ENCODE peak calls at places on chromosomes 16 and 17, in ten cellular contexts. L is breast epithelium, A is K562, H is esophagus squamous epithelium, E is heart left ventricle, W is ovary, B is erythroblast, Z is prostate gland, X is Peyer's patch, Q is H54. T is an unnamed sample.
A peak's percentile ranks its signal among the peaks of the same experiment; 100 is the strongest.

GRCh38 chr17:51166987-51167931 is 1.0 kb downstream of the NME2 start:
- DNase-seq in L (no peak), A (peak; percentile 91), H (no peak), E (peak; percentile 53), W (peak; percentile 50), B (peak; percentile 70), Z (peak; percentile 14), X (peak; percentile 72), Q (peak; percentile 81), T (peak; percentile 95)

GRCh38 chr17:77028900-77029299 is 111.9 kb upstream of the SEC14L1 start:
- DNase-seq in L (no peak), A (no peak), H (no peak), E (no peak), W (no peak), B (no peak), Z (no peak), X (no peak), Q (no peak), T (no peak)

GRCh38 chr16:19088341-19088916 is 21.0 kb downstream of the COQ7 start:
- DNase-seq in L (no peak), A (no peak), H (no peak), E (no peak), W (no peak), B (no peak), Z (no peak), X (no peak), Q (no peak), T (no peak)

GRCh38 chr17:72683506-72684404 is 408.7 kb downstream of the SLC39A11 start:
- DNase-seq in L (peak; percentile 70), A (no peak), H (no peak), E (no peak), W (no peak), B (no peak), Z (peak; percentile 77), X (peak; percentile 54), Q (peak; percentile 98), T (peak; percentile 98)

GRCh38 chr16:89048087-89048729 is 45.4 kb upstream of the ACSF3 start:
- DNase-seq in L (no peak), A (no peak), H (no peak), E (peak; percentile 8), W (no peak), B (no peak), Z (no peak), X (no peak), Q (no peak), T (no peak)

GRCh38 chr16:30473231-30474061 is 904 bp downstream of the ITGAL start:
- DNase-seq in L (no peak), A (no peak), H (no peak), E (no peak), W (no peak), B (no peak), Z (no peak), X (peak; percentile 68), Q (no peak), T (no peak)

GRCh38 chr16:74034862-74035261 is 261.8 kb upstream of the PSMD7 start:
- DNase-seq in L (no peak), A (peak; percentile 25), H (no peak), E (no peak), W (no peak), B (peak; percentile 12), Z (no peak), X (no peak), Q (no peak), T (peak; percentile 14)

GRCh38 chr16:30068750-30069574 is 3.4 kb downstream of the ALDOA start:
- DNase-seq in L (no peak), A (no peak), H (no peak), E (no peak), W (no peak), B (peak; percentile 65), Z (no peak), X (no peak), Q (no peak), T (no peak)

GRCh38 chr16:49095539-49095938 is 186.1 kb downstream of the CBLN1 start:
- DNase-seq in L (no peak), A (no peak), H (no peak), E (no peak), W (no peak), B (no peak), Z (no peak), X (no peak), Q (no peak), T (no peak)

GRCh38 chr17:32671891-32672290 is 185.1 kb downstream of the CDK5R1 start:
- DNase-seq in L (no peak), A (no peak), H (no peak), E (peak; percentile 33), W (no peak), B (peak; percentile 80), Z (no peak), X (peak; percentile 49), Q (no peak), T (no peak)

GRCh38 chr17:51435641-51436091 is 175.3 kb downstream of the UTP18 start:
- DNase-seq in L (peak; percentile 58), A (peak; percentile 55), H (no peak), E (no peak), W (no peak), B (peak; percentile 57), Z (peak; percentile 42), X (peak; percentile 48), Q (peak; percentile 61), T (peak; percentile 91)

GRCh38 chr17:38324732-38325131 is 19.0 kb downstream of the GPR179 start:
- DNase-seq in L (no peak), A (no peak), H (no peak), E (no peak), W (no peak), B (no peak), Z (no peak), X (no peak), Q (no peak), T (no peak)

GRCh38 chr16:2239231-2239675 is 3.0 kb downstream of the DNASE1L2 start:
- DNase-seq in L (no peak), A (no peak), H (no peak), E (no peak), W (no peak), B (no peak), Z (no peak), X (no peak), Q (no peak), T (no peak)

GRCh38 chr16:2237552-2238395 is 1.5 kb downstream of the DNASE1L2 start:
- DNase-seq in L (no peak), A (no peak), H (no peak), E (no peak), W (no peak), B (no peak), Z (no peak), X (no peak), Q (no peak), T (no peak)

GRCh38 chr16:2236362-2237075 is at the start of gene DNASE1L2:
- DNase-seq in L (no peak), A (no peak), H (no peak), E (no peak), W (no peak), B (no peak), Z (no peak), X (no peak), Q (no peak), T (no peak)

GRCh38 chr16:2237076-2237551 is 870 bp downstream of the DNASE1L2 start:
- DNase-seq in L (no peak), A (no peak), H (no peak), E (no peak), W (no peak), B (no peak), Z (no peak), X (no peak), Q (no peak), T (no peak)

GRCh38 chr16:2238396-2239230 is 2.4 kb downstream of the DNASE1L2 start:
- DNase-seq in L (no peak), A (no peak), H (no peak), E (no peak), W (no peak), B (no peak), Z (no peak), X (no peak), Q (no peak), T (no peak)
- TF ChIP-seq POLR2A in L (no peak), A (peak; percentile 39), H (no peak), E (no peak), W (no peak), B (no peak), Z (no peak), X (no peak), Q (no peak), T (no peak)

DNA sequence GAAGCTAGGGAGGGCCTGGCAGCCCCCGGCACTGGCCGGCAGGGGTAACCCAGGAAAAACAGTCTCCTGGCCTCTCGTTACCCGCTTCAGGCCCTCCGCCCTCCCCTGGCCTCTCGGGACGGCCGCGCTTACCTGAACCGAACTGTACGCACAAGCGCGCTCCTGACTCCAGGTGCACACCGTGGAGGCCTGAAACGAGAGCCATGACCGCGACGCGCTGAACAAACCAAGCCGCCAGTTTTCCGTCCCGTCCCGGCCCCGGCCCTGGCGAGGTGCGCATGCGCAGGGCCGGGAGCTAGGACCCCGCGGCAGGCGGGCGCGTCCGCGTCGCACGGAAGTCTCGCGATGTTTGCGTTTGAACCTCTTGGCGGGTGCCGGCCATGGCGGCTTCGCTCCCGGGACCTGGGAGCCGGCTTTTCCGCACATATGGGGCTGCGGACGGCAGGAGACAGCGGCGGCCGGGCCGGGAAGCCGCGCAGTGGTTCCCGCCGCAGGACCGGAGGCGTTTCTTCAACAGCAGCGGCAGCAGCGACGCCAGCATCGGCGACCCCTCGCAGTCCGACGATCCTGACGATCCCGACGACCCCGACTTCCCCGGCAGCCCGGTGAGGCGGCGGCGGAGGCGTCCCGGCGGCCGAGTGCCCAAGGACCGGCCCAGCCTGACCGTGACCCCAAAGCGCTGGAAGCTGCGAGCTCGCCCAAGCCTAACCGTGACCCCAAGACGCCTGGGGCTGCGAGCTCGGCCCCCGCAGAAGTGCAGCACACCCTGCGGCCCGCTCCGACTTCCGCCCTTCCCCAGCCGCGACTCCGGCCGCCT is at the start of gene HASPIN:
- DNase-seq in L (peak; percentile 90), A (peak; percentile 97), H (no peak), E (peak; percentile 93), W (peak; percentile 90), B (peak; percentile 98), Z (peak; percentile 81), X (peak; percentile 95), Q (peak; percentile 93), T (peak; percentile 97)
- TF ChIP-seq POLR2A in L (peak; percentile 50), A (peak; percentile 78), H (peak; percentile 38), E (peak; percentile 67), W (peak; percentile 24), B (peak; percentile 82), Z (peak; percentile 68), X (peak; percentile 34), Q (peak; percentile 80), T (peak; percentile 93)

GRCh38 chr17:1762906-1763829 is 1.3 kb downstream of the SERPINF1 start:
- DNase-seq in L (no peak), A (peak; percentile 59), H (no peak), E (peak; percentile 64), W (peak; percentile 80), B (peak; percentile 59), Z (peak; percentile 57), X (peak; percentile 75), Q (no peak), T (peak; percentile 38)
- TF ChIP-seq POLR2A in L (no peak), A (no peak), H (no peak), E (no peak), W (no peak), B (no peak), Z (no peak), X (no peak), Q (no peak), T (no peak)

DNA sequence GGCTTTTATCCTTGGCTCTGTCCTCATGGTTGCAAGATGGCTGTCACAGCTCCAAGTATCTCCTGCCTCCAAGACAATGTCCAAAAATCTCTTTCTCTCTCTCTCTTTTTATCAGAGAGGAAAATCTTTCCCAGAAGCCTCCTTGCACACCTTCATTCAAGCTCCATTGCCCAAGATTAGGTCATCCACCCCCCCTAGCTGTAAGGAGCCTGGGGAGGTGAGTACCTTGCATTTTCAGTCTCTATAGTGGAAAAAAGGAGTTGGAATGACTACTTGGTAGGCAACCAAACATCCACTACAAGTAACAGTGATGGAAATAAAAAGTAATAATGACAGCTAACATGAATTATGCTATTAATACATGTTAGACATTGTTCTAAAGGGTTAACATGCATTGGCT is 22.0 kb upstream of the NSMCE1 start:
- DNase-seq in L (no peak), A (no peak), H (no peak), E (no peak), W (no peak), B (no peak), Z (no peak), X (no peak), Q (no peak), T (no peak)
- TF ChIP-seq POLR2A in L (no peak), A (no peak), H (no peak), E (no peak), W (no peak), B (no peak), Z (no peak), X (no peak), Q (no peak), T (no peak)